ENCODE peak calls at places on chromosomes 5 and 9, in eight cellular contexts. One of them, this sample, is unnamed. For H3K9me3, the result is how much of the 10 kb centered on the place peaks cover.

GRCh38 chr9:126698251-126698650 is 84.5 kb downstream of the LMX1B start:
- DNase-seq in SK-N-SH: peak
- DNase-seq in keratinocyte: no peak
- DNase-seq in CD8-positive, alpha-beta T cell: no peak
- DNase-seq in fibroblast of lung: no peak
- DNase-seq in kidney: peak
- DNase-seq in right lobe of liver: no peak
- DNase-seq in CD4-positive, alpha-beta T cell: no peak
- DNase-seq in this sample: peak

GRCh38 chr5:43619380-43619779 is 16.4 kb downstream of the NNT start:
- DNase-seq in right lobe of liver: no peak
- DNase-seq in kidney: no peak
- DNase-seq in SK-N-SH: no peak
- DNase-seq in fibroblast of lung: no peak
- DNase-seq in CD8-positive, alpha-beta T cell: no peak
- DNase-seq in CD4-positive, alpha-beta T cell: no peak
- DNase-seq in keratinocyte: no peak
- DNase-seq in this sample: no peak

GRCh38 chr5:56319281-56320242 is 86.4 kb upstream of the ANKRD55 start:
- DNase-seq in CD4-positive, alpha-beta T cell: no peak
- DNase-seq in SK-N-SH: no peak
- DNase-seq in CD8-positive, alpha-beta T cell: no peak
- DNase-seq in kidney: no peak
- DNase-seq in fibroblast of lung: peak
- DNase-seq in keratinocyte: no peak
- DNase-seq in right lobe of liver: no peak
- DNase-seq in this sample: peak

GRCh38 chr9:76730795-76731194 is 33.4 kb upstream of the PCA3 start:
- DNase-seq in fibroblast of lung: peak
- DNase-seq in CD4-positive, alpha-beta T cell: no peak
- DNase-seq in keratinocyte: no peak
- DNase-seq in kidney: no peak
- DNase-seq in CD8-positive, alpha-beta T cell: no peak
- DNase-seq in SK-N-SH: no peak
- DNase-seq in right lobe of liver: no peak
- DNase-seq in this sample: no peak

GRCh38 chr5:172762214-172763119 is 8.5 kb downstream of the DUSP1 start:
- DNase-seq in right lobe of liver: no peak
- DNase-seq in keratinocyte: no peak
- DNase-seq in CD4-positive, alpha-beta T cell: no peak
- DNase-seq in fibroblast of lung: no peak
- DNase-seq in kidney: no peak
- DNase-seq in SK-N-SH: no peak
- DNase-seq in CD8-positive, alpha-beta T cell: no peak
- DNase-seq in this sample: no peak

GRCh38 chr5:116035123-116035522 is 2.9 kb downstream of the ARL14EPL start:
- DNase-seq in kidney: no peak
- DNase-seq in CD8-positive, alpha-beta T cell: no peak
- DNase-seq in SK-N-SH: no peak
- DNase-seq in keratinocyte: no peak
- DNase-seq in fibroblast of lung: peak
- DNase-seq in right lobe of liver: no peak
- DNase-seq in CD4-positive, alpha-beta T cell: no peak
- DNase-seq in this sample: no peak

GRCh38 chr9:88011005-88011766 is 36.9 kb upstream of the CDK20 start:
- DNase-seq in fibroblast of lung: peak
- DNase-seq in CD8-positive, alpha-beta T cell: no peak
- DNase-seq in CD4-positive, alpha-beta T cell: no peak
- DNase-seq in SK-N-SH: peak
- DNase-seq in kidney: no peak
- DNase-seq in keratinocyte: no peak
- DNase-seq in right lobe of liver: no peak
- DNase-seq in this sample: no peak

GRCh38 chr5:129116797-129117196 is 22.2 kb downstream of the ISOC1 start:
- DNase-seq in fibroblast of lung: no peak
- DNase-seq in CD4-positive, alpha-beta T cell: no peak
- DNase-seq in CD8-positive, alpha-beta T cell: no peak
- DNase-seq in keratinocyte: no peak
- DNase-seq in kidney: no peak
- DNase-seq in SK-N-SH: no peak
- DNase-seq in right lobe of liver: no peak
- DNase-seq in this sample: no peak

GRCh38 chr9:35905912-35906679 is at the start of gene HRCT1:
- DNase-seq in CD8-positive, alpha-beta T cell: no peak
- DNase-seq in right lobe of liver: peak
- DNase-seq in keratinocyte: peak
- DNase-seq in kidney: peak
- DNase-seq in CD4-positive, alpha-beta T cell: no peak
- DNase-seq in SK-N-SH: no peak
- DNase-seq in fibroblast of lung: peak
- DNase-seq in this sample: peak

GRCh38 chr5:3285621-3286020 is 310.0 kb upstream of the IRX1 start:
- DNase-seq in CD4-positive, alpha-beta T cell: no peak
- DNase-seq in CD8-positive, alpha-beta T cell: no peak
- DNase-seq in fibroblast of lung: no peak
- DNase-seq in SK-N-SH: no peak
- DNase-seq in right lobe of liver: no peak
- DNase-seq in kidney: no peak
- DNase-seq in keratinocyte: no peak
- DNase-seq in this sample: no peak
- H3K9me3 ChIP-seq in CD4-positive, alpha-beta T cell: under half
- H3K9me3 ChIP-seq in CD8-positive, alpha-beta T cell: under half
- H3K9me3 ChIP-seq in fibroblast of lung: under half
- H3K9me3 ChIP-seq in SK-N-SH: under half
- H3K9me3 ChIP-seq in right lobe of liver: under half
- H3K9me3 ChIP-seq in kidney: under half
- H3K9me3 ChIP-seq in keratinocyte: under half
- H3K9me3 ChIP-seq in this sample: under half

DNA sequence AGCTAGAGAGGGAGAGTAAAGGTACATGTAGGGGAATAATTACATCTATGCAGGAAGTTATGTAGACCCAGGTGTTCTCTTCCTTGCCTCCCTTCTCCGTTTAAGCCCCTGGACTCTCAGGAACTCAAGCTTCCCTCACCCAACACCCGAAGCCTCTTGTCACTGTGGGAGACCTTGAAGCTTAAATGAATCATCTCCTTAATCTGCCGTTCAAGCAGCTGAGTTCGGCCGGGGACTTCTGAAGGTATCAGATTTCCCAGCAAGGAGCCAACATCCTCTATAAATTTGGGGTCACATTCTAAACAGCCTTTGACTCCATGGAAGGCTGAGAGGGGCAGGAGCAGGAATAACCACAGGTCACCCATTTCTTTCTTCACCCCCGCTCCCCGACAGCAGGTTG is 412 bp downstream of the IZUMO3 start:
- DNase-seq in keratinocyte: no peak
- DNase-seq in CD8-positive, alpha-beta T cell: no peak
- DNase-seq in right lobe of liver: no peak
- DNase-seq in kidney: no peak
- DNase-seq in CD4-positive, alpha-beta T cell: no peak
- DNase-seq in fibroblast of lung: no peak
- DNase-seq in SK-N-SH: no peak
- DNase-seq in this sample: no peak
- H3K9me3 ChIP-seq in keratinocyte: under half
- H3K9me3 ChIP-seq in CD8-positive, alpha-beta T cell: under half
- H3K9me3 ChIP-seq in right lobe of liver: under half
- H3K9me3 ChIP-seq in kidney: under half
- H3K9me3 ChIP-seq in CD4-positive, alpha-beta T cell: under half
- H3K9me3 ChIP-seq in fibroblast of lung: under half
- H3K9me3 ChIP-seq in SK-N-SH: under half
- H3K9me3 ChIP-seq in this sample: under half

GRCh38 chr9:96769989-96770388 is 7.9 kb downstream of the ZNF510 start:
- DNase-seq in right lobe of liver: no peak
- DNase-seq in CD8-positive, alpha-beta T cell: no peak
- DNase-seq in fibroblast of lung: no peak
- DNase-seq in keratinocyte: no peak
- DNase-seq in CD4-positive, alpha-beta T cell: no peak
- DNase-seq in kidney: no peak
- DNase-seq in SK-N-SH: no peak
- DNase-seq in this sample: no peak
- H3K9me3 ChIP-seq in right lobe of liver: under half
- H3K9me3 ChIP-seq in CD8-positive, alpha-beta T cell: under half
- H3K9me3 ChIP-seq in fibroblast of lung: under half
- H3K9me3 ChIP-seq in keratinocyte: under half
- H3K9me3 ChIP-seq in CD4-positive, alpha-beta T cell: half or more
- H3K9me3 ChIP-seq in kidney: half or more
- H3K9me3 ChIP-seq in SK-N-SH: under half
- H3K9me3 ChIP-seq in this sample: half or more

GRCh38 chr5:141427783-141428426 is 2.4 kb upstream of the PCDHGA12 start:
- DNase-seq in SK-N-SH: no peak
- DNase-seq in CD4-positive, alpha-beta T cell: no peak
- DNase-seq in right lobe of liver: no peak
- DNase-seq in kidney: no peak
- DNase-seq in fibroblast of lung: no peak
- DNase-seq in CD8-positive, alpha-beta T cell: no peak
- DNase-seq in keratinocyte: no peak
- DNase-seq in this sample: no peak
- H3K9me3 ChIP-seq in SK-N-SH: under half
- H3K9me3 ChIP-seq in CD4-positive, alpha-beta T cell: under half
- H3K9me3 ChIP-seq in right lobe of liver: under half
- H3K9me3 ChIP-seq in kidney: half or more
- H3K9me3 ChIP-seq in fibroblast of lung: under half
- H3K9me3 ChIP-seq in CD8-positive, alpha-beta T cell: under half
- H3K9me3 ChIP-seq in keratinocyte: under half
- H3K9me3 ChIP-seq in this sample: half or more

DNA sequence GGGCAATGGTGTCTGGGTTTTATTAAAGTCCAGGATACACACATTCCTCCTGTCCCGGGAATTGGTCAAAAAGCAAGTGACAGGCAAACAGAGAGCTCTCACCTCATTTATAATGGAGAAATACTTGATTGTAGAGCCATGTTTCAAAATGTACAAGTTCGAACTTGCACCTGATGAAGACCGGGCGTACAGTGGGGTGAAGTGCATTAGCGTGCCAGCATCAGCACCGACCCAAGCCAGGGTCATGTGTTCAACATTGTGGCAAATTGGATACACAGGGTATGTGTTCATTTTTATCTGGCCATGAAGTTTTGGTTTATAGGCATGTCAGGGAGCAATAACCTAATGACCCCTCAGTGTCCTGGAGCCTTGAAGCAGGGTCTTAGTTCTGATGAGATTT is 472.5 kb downstream of the IRX1 start:
- DNase-seq in right lobe of liver: no peak
- DNase-seq in SK-N-SH: no peak
- DNase-seq in CD8-positive, alpha-beta T cell: no peak
- DNase-seq in keratinocyte: no peak
- DNase-seq in fibroblast of lung: no peak
- DNase-seq in kidney: no peak
- DNase-seq in CD4-positive, alpha-beta T cell: no peak
- DNase-seq in this sample: no peak
- H3K9me3 ChIP-seq in right lobe of liver: under half
- H3K9me3 ChIP-seq in SK-N-SH: under half
- H3K9me3 ChIP-seq in CD8-positive, alpha-beta T cell: under half
- H3K9me3 ChIP-seq in keratinocyte: under half
- H3K9me3 ChIP-seq in fibroblast of lung: under half
- H3K9me3 ChIP-seq in kidney: under half
- H3K9me3 ChIP-seq in CD4-positive, alpha-beta T cell: under half
- H3K9me3 ChIP-seq in this sample: under half

DNA sequence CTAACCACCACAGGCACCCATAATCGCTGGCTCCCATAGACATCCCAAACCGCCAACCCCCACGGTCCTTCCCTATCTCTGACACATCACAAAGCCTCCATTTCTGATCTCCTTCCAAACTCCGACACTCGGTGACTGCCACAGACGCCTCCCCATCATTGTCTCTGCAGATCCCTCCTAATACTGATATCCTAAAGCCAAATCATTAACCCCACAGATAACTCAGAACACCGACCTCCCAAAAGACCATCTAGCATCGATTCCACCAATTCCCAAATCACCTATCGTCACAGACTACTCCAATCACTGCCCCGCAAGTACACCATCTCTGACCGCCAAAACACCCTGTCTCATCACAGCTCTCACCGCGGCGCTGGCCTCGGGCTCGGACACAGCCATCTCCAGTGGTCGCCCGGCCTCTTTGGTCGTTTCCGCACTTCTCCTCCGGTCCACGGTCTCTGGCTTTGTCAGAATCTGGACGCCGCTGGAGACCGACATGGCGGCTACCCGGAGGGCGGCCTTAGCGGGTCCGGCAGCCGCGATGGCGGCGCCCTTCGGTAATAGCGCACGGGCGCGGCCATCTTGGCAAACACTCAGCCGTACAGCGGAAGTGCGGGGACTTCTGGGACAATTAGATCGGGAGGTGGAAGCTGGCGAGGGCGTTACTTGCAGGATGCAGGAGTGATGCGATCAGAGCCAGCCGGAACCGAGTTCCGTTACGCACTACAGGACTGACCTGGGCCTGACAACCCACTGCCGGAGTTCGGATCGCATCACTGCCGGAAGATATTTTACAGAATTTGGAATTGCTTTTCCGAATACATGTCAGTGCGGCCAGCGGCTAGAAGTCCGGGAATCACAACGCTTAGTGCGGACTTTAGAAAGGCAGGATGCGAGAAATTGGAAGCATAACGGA is at the start of gene ZFP37:
- DNase-seq in right lobe of liver: peak
- DNase-seq in CD8-positive, alpha-beta T cell: peak
- DNase-seq in fibroblast of lung: peak
- DNase-seq in SK-N-SH: peak
- DNase-seq in kidney: peak
- DNase-seq in keratinocyte: peak
- DNase-seq in CD4-positive, alpha-beta T cell: peak
- DNase-seq in this sample: peak
- H3K9me3 ChIP-seq in right lobe of liver: under half
- H3K9me3 ChIP-seq in CD8-positive, alpha-beta T cell: under half
- H3K9me3 ChIP-seq in fibroblast of lung: under half
- H3K9me3 ChIP-seq in SK-N-SH: under half
- H3K9me3 ChIP-seq in kidney: half or more
- H3K9me3 ChIP-seq in keratinocyte: under half
- H3K9me3 ChIP-seq in CD4-positive, alpha-beta T cell: half or more
- H3K9me3 ChIP-seq in this sample: under half

GRCh38 chr5:167230414-167230813 is 1061.0 kb upstream of the WWC1 start:
- DNase-seq in kidney: no peak
- DNase-seq in CD8-positive, alpha-beta T cell: no peak
- DNase-seq in CD4-positive, alpha-beta T cell: no peak
- DNase-seq in keratinocyte: no peak
- DNase-seq in right lobe of liver: no peak
- DNase-seq in fibroblast of lung: no peak
- DNase-seq in SK-N-SH: no peak
- DNase-seq in this sample: no peak
- H3K9me3 ChIP-seq in kidney: under half
- H3K9me3 ChIP-seq in CD8-positive, alpha-beta T cell: under half
- H3K9me3 ChIP-seq in CD4-positive, alpha-beta T cell: under half
- H3K9me3 ChIP-seq in keratinocyte: under half
- H3K9me3 ChIP-seq in right lobe of liver: under half
- H3K9me3 ChIP-seq in fibroblast of lung: under half
- H3K9me3 ChIP-seq in SK-N-SH: under half
- H3K9me3 ChIP-seq in this sample: under half

GRCh38 chr5:178993955-178994579 is 1.1 kb downstream of the GRM6 start:
- DNase-seq in keratinocyte: no peak
- DNase-seq in CD4-positive, alpha-beta T cell: no peak
- DNase-seq in fibroblast of lung: no peak
- DNase-seq in CD8-positive, alpha-beta T cell: no peak
- DNase-seq in SK-N-SH: no peak
- DNase-seq in right lobe of liver: no peak
- DNase-seq in kidney: no peak
- DNase-seq in this sample: no peak
- H3K9me3 ChIP-seq in keratinocyte: under half
- H3K9me3 ChIP-seq in CD4-positive, alpha-beta T cell: under half
- H3K9me3 ChIP-seq in fibroblast of lung: under half
- H3K9me3 ChIP-seq in CD8-positive, alpha-beta T cell: under half
- H3K9me3 ChIP-seq in SK-N-SH: under half
- H3K9me3 ChIP-seq in right lobe of liver: under half
- H3K9me3 ChIP-seq in kidney: under half
- H3K9me3 ChIP-seq in this sample: under half

This sample was measured in lower lobe of right lung.